ENCODE peak calls at places on chromosomes 7 and 10, in seven cellular contexts. B is HFF-Myc; R is body of pancreas; E is HAP-1; W is right atrium auricular region; D is CD4-positive, CD25-positive, alpha-beta regulatory T cell; L is A549. K is an unnamed sample.

GRCh38 chr7:47326808-47327207 is 255.1 kb downstream of the TNS3 start:
- DNase-seq in R (no peak), W (no peak), E (no peak), D (no peak), B (no peak), L (no peak), K (peak; percentile 24)

GRCh38 chr7:127786184-127786583 is 134.2 kb downstream of the SND1 start:
- DNase-seq in D (no peak), R (no peak), L (no peak), B (no peak), E (no peak), W (no peak), K (no peak)

GRCh38 chr7:77570330-77571011 is 33.4 kb downstream of the PTPN12 start:
- DNase-seq in B (peak; percentile 56), W (no peak), E (no peak), L (no peak), R (no peak), D (no peak), K (peak; percentile 52)

GRCh38 chr10:117226813-117227451 is 14.0 kb upstream of the SLC18A2 start:
- DNase-seq in E (no peak), B (no peak), W (no peak), L (peak; percentile 72), R (peak; percentile 59), D (no peak), K (peak; percentile 14)

GRCh38 chr7:97126483-97127171 is 9.1 kb downstream of the SDHAF3 start:
- DNase-seq in L (no peak), R (no peak), B (no peak), E (no peak), W (no peak), D (no peak), K (peak; percentile 27)

GRCh38 chr7:70271617-70272081 is 673.4 kb downstream of the AUTS2 start:
- DNase-seq in D (no peak), W (no peak), R (no peak), L (no peak), B (no peak), E (peak; percentile 29), K (no peak)

GRCh38 chr10:15168296-15168780 is at the start of gene NMT2:
- DNase-seq in B (peak; percentile 33), L (peak; percentile 81), R (no peak), E (peak; percentile 78), W (peak; percentile 78), D (peak; percentile 84), K (no peak)

GRCh38 chr7:74462707-74463100 is 9.0 kb downstream of the GTF2IRD1 start:
- DNase-seq in L (no peak), D (no peak), B (no peak), R (no peak), E (no peak), W (no peak), K (no peak)

GRCh38 chr7:41005381-41005901 is 697.4 kb downstream of the INHBA start:
- DNase-seq in E (no peak), L (no peak), W (no peak), D (no peak), B (peak; percentile 66), R (no peak), K (peak; percentile 59)

GRCh38 chr7:46071076-46071475 is 150.0 kb upstream of the IGFBP3 start:
- DNase-seq in L (no peak), E (no peak), W (no peak), D (no peak), R (no peak), B (no peak), K (no peak)

GRCh38 chr7:70285854-70286253 is 687.6 kb downstream of the AUTS2 start:
- DNase-seq in R (no peak), B (no peak), W (no peak), E (no peak), L (no peak), D (no peak), K (no peak)

GRCh38 chr10:112793197-112793921 is 156.7 kb upstream of the TCF7L2 start:
- DNase-seq in W (peak; percentile 52), L (no peak), B (no peak), D (no peak), R (no peak), E (peak; percentile 70), K (no peak)

GRCh38 chr7:121163699-121164098 is 165.1 kb upstream of the WNT16 start:
- DNase-seq in W (no peak), B (no peak), D (no peak), E (no peak), L (no peak), R (no peak), K (no peak)

GRCh38 chr7:105612806-105613205 is 31.5 kb upstream of the EFCAB10 start:
- DNase-seq in W (no peak), R (no peak), B (no peak), D (no peak), L (no peak), E (no peak), K (no peak)

GRCh38 chr10:34854147-34854601 is 39.1 kb upstream of the PARD3 start:
- DNase-seq in W (no peak), R (no peak), D (no peak), B (peak; percentile 31), L (peak; percentile 18), E (no peak), K (peak; percentile 43)

GRCh38 chr7:6531492-6532279 is 19.6 kb downstream of the GRID2IP start:
- DNase-seq in D (no peak), L (no peak), R (no peak), W (no peak), E (no peak), B (no peak), K (no peak)

GRCh38 chr7:6532516-6532915 is 18.7 kb downstream of the GRID2IP start:
- DNase-seq in R (no peak), E (no peak), L (no peak), B (no peak), D (no peak), W (no peak), K (no peak)

GRCh38 chr7:6536262-6536770 is 14.9 kb downstream of the GRID2IP start:
- DNase-seq in B (no peak), D (no peak), W (no peak), R (no peak), L (no peak), E (no peak), K (no peak)

GRCh38 chr7:6533893-6534804 is 17.1 kb downstream of the GRID2IP start:
- DNase-seq in R (no peak), B (no peak), D (no peak), W (no peak), E (no peak), L (no peak), K (no peak)

GRCh38 chr7:6536899-6537298 is 14.4 kb downstream of the GRID2IP start:
- DNase-seq in W (no peak), L (no peak), B (no peak), D (no peak), R (no peak), E (no peak), K (no peak)
- H3K4me3 ChIP-seq in W (peak overlapping the region; percentile 4), L (peak overlapping the region; percentile 47), B (no peak overlapping the region), D (no peak overlapping the region), R (no peak overlapping the region), E (no peak overlapping the region), K (peak overlapping the region; percentile 37)

GRCh38 chr7:64886956-64887545 is 16.0 kb upstream of the ZNF273 start:
- DNase-seq in D (no peak), L (no peak), B (no peak), E (no peak), R (no peak), W (peak; percentile 21), K (no peak)
- H3K4me3 ChIP-seq in D (no peak overlapping the region), L (no peak overlapping the region), B (no peak overlapping the region), E (no peak overlapping the region), R (no peak overlapping the region), W (no peak overlapping the region), K (no peak overlapping the region)

DNA sequence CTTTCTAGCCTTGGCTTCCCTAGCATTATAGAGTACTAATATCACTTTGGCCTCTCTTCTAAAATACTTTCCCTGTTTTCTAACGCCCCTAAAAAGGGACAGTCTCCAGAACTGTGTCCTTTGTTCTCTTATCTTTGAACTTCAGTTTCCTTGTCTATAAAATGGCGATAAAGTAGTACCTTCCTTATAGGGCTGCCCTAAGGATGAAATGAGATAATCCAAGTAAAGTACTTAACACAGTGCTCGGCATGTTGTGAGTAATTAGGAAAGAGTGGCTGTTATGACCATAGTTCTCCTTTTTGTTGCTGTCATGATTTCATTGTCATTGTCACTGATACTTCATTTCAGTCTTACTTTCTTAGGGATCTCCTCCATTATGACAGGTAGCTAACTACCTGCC is 114.7 kb downstream of the EXOC4 start:
- DNase-seq in B (no peak), E (no peak), D (no peak), L (no peak), W (no peak), R (no peak), K (no peak)
- H3K4me3 ChIP-seq in B (no peak overlapping the region), E (no peak overlapping the region), D (no peak overlapping the region), L (no peak overlapping the region), W (no peak overlapping the region), R (no peak overlapping the region), K (no peak overlapping the region)

GRCh38 chr10:102727037-102727818 is 12.8 kb downstream of the SFXN2 start:
- DNase-seq in R (no peak), L (no peak), B (no peak), E (no peak), W (no peak), D (no peak), K (no peak)

GRCh38 chr10:102732661-102733060 is 11.1 kb upstream of the WBP1L start:
- DNase-seq in D (no peak), E (no peak), W (no peak), R (no peak), B (no peak), L (no peak), K (no peak)

GRCh38 chr10:102735065-102735562 is 8.6 kb upstream of the WBP1L start:
- DNase-seq in B (no peak), R (peak; percentile 33), W (peak; percentile 67), L (no peak), D (no peak), E (no peak), K (no peak)

GRCh38 chr10:102729090-102730026 is 14.4 kb upstream of the WBP1L start:
- DNase-seq in R (peak; percentile 87), E (peak; percentile 53), D (peak; percentile 26), W (peak; percentile 94), L (peak; percentile 90), B (no peak), K (peak; percentile 79)

GRCh38 chr10:102731222-102731800 is 12.4 kb upstream of the WBP1L start:
- DNase-seq in W (no peak), B (no peak), L (no peak), E (no peak), D (no peak), R (no peak), K (no peak)
- H3K4me3 ChIP-seq in W (no peak overlapping the region), B (no peak overlapping the region), L (no peak overlapping the region), E (no peak overlapping the region), D (no peak overlapping the region), R (no peak overlapping the region), K (no peak overlapping the region)

GRCh38 chr10:45315508-45315907 is at the start of gene OR13A1:
- DNase-seq in D (no peak), B (no peak), E (no peak), W (no peak), L (no peak), R (no peak), K (no peak)
- H3K4me3 ChIP-seq in D (no peak within 1 kb of the TSS), B (no peak within 1 kb of the TSS), E (no peak within 1 kb of the TSS), W (no peak within 1 kb of the TSS), L (no peak within 1 kb of the TSS), R (no peak within 1 kb of the TSS), K (no peak within 1 kb of the TSS)

GRCh38 chr10:129953541-129954031 is 10.5 kb downstream of the EBF3 start:
- DNase-seq in W (no peak), E (no peak), D (no peak), R (no peak), L (no peak), B (no peak), K (no peak)
- H3K4me3 ChIP-seq in W (peak overlapping the region; percentile 12), E (no peak overlapping the region), D (no peak overlapping the region), R (no peak overlapping the region), L (no peak overlapping the region), B (no peak overlapping the region), K (no peak overlapping the region)

GRCh38 chr7:134431805-134432204 is 27.1 kb downstream of the AKR1B1 start:
- DNase-seq in B (no peak), L (no peak), R (peak; percentile 13), E (no peak), D (no peak), W (no peak), K (no peak)
- H3K4me3 ChIP-seq in B (peak overlapping the region; percentile 29), L (peak overlapping the region; percentile 46), R (no peak overlapping the region), E (peak overlapping the region; percentile 27), D (peak overlapping the region; percentile 70), W (peak overlapping the region; percentile 12), K (peak overlapping the region; percentile 51)